ENCODE peak calls at places on chromosome 7, in eight cellular contexts. One of them, this sample, is unnamed.

GRCh38 chr7:98627062-98627790 is 10.1 kb downstream of the NPTX2 start:
- DNase-seq in CD4-positive, alpha-beta T cell: no peak
- DNase-seq in GM06990: no peak
- DNase-seq in psoas muscle: no peak
- DNase-seq in transverse colon: no peak
- DNase-seq in colonic mucosa: no peak
- DNase-seq in left ventricle myocardium inferior: no peak
- DNase-seq in ovary: no peak
- DNase-seq in this sample: no peak

GRCh38 chr7:112052993-112053392 is 153.2 kb downstream of the DOCK4 start:
- DNase-seq in CD4-positive, alpha-beta T cell: no peak
- DNase-seq in GM06990: no peak
- DNase-seq in psoas muscle: no peak
- DNase-seq in transverse colon: no peak
- DNase-seq in colonic mucosa: no peak
- DNase-seq in left ventricle myocardium inferior: no peak
- DNase-seq in ovary: no peak
- DNase-seq in this sample: no peak

GRCh38 chr7:2517004-2517403 is 2.6 kb upstream of the LFNG start:
- DNase-seq in CD4-positive, alpha-beta T cell: no peak
- DNase-seq in GM06990: no peak
- DNase-seq in psoas muscle: no peak
- DNase-seq in transverse colon: no peak
- DNase-seq in colonic mucosa: no peak
- DNase-seq in left ventricle myocardium inferior: no peak
- DNase-seq in ovary: no peak
- DNase-seq in this sample: no peak

GRCh38 chr7:140898794-140899548 is 25.8 kb downstream of the BRAF start:
- DNase-seq in CD4-positive, alpha-beta T cell: no peak
- DNase-seq in GM06990: no peak
- DNase-seq in psoas muscle: no peak
- DNase-seq in transverse colon: no peak
- DNase-seq in colonic mucosa: no peak
- DNase-seq in left ventricle myocardium inferior: no peak
- DNase-seq in ovary: no peak
- DNase-seq in this sample: no peak

GRCh38 chr7:111910656-111911055 is 295.5 kb downstream of the DOCK4 start:
- DNase-seq in CD4-positive, alpha-beta T cell: no peak
- DNase-seq in GM06990: no peak
- DNase-seq in psoas muscle: no peak
- DNase-seq in transverse colon: no peak
- DNase-seq in colonic mucosa: no peak
- DNase-seq in left ventricle myocardium inferior: no peak
- DNase-seq in ovary: no peak
- DNase-seq in this sample: no peak

GRCh38 chr7:7830122-7830878 is 111.9 kb upstream of the RPA3 start:
- DNase-seq in CD4-positive, alpha-beta T cell: no peak
- DNase-seq in GM06990: no peak
- DNase-seq in psoas muscle: no peak
- DNase-seq in transverse colon: no peak
- DNase-seq in colonic mucosa: no peak
- DNase-seq in left ventricle myocardium inferior: no peak
- DNase-seq in ovary: no peak
- DNase-seq in this sample: no peak

GRCh38 chr7:134548877-134549276 is at the start of gene AKR1B15:
- DNase-seq in CD4-positive, alpha-beta T cell: no peak
- DNase-seq in GM06990: peak; percentile 67
- DNase-seq in psoas muscle: peak; percentile 90
- DNase-seq in transverse colon: no peak
- DNase-seq in colonic mucosa: no peak
- DNase-seq in left ventricle myocardium inferior: no peak
- DNase-seq in ovary: no peak
- DNase-seq in this sample: no peak

GRCh38 chr7:43117025-43117424 is 4.6 kb downstream of the HECW1 start:
- DNase-seq in CD4-positive, alpha-beta T cell: no peak
- DNase-seq in GM06990: no peak
- DNase-seq in psoas muscle: no peak
- DNase-seq in transverse colon: no peak
- DNase-seq in colonic mucosa: no peak
- DNase-seq in left ventricle myocardium inferior: no peak
- DNase-seq in ovary: no peak
- DNase-seq in this sample: no peak

GRCh38 chr7:87609946-87610345 is 9.3 kb upstream of the ABCB1 start:
- DNase-seq in CD4-positive, alpha-beta T cell: no peak
- DNase-seq in GM06990: no peak
- DNase-seq in psoas muscle: no peak
- DNase-seq in transverse colon: no peak
- DNase-seq in colonic mucosa: no peak
- DNase-seq in left ventricle myocardium inferior: no peak
- DNase-seq in ovary: no peak
- DNase-seq in this sample: no peak

GRCh38 chr7:148623586-148624282 is 33.2 kb downstream of the C7orf33 start:
- DNase-seq in CD4-positive, alpha-beta T cell: no peak
- DNase-seq in GM06990: no peak
- DNase-seq in psoas muscle: no peak
- DNase-seq in transverse colon: no peak
- DNase-seq in colonic mucosa: no peak
- DNase-seq in left ventricle myocardium inferior: no peak
- DNase-seq in ovary: no peak
- DNase-seq in this sample: no peak

GRCh38 chr7:152663101-152663740 is 12.7 kb downstream of the XRCC2 start:
- DNase-seq in CD4-positive, alpha-beta T cell: no peak
- DNase-seq in GM06990: no peak
- DNase-seq in psoas muscle: no peak
- DNase-seq in transverse colon: no peak
- DNase-seq in colonic mucosa: no peak
- DNase-seq in left ventricle myocardium inferior: no peak
- DNase-seq in ovary: no peak
- DNase-seq in this sample: no peak

GRCh38 chr7:143458263-143458662 is 15.0 kb downstream of the TAS2R60 start:
- DNase-seq in CD4-positive, alpha-beta T cell: no peak
- DNase-seq in GM06990: no peak
- DNase-seq in psoas muscle: no peak
- DNase-seq in transverse colon: no peak
- DNase-seq in colonic mucosa: no peak
- DNase-seq in left ventricle myocardium inferior: no peak
- DNase-seq in ovary: no peak
- DNase-seq in this sample: no peak

GRCh38 chr7:32378991-32379390 is 111.2 kb downstream of the LSM5 start:
- DNase-seq in CD4-positive, alpha-beta T cell: no peak
- DNase-seq in GM06990: no peak
- DNase-seq in psoas muscle: no peak
- DNase-seq in transverse colon: no peak
- DNase-seq in colonic mucosa: no peak
- DNase-seq in left ventricle myocardium inferior: no peak
- DNase-seq in ovary: no peak
- DNase-seq in this sample: no peak

GRCh38 chr7:96320437-96320836 is 1.5 kb downstream of the SLC25A13 start:
- DNase-seq in CD4-positive, alpha-beta T cell: no peak
- DNase-seq in GM06990: peak; percentile 25
- DNase-seq in psoas muscle: no peak
- DNase-seq in transverse colon: no peak
- DNase-seq in colonic mucosa: no peak
- DNase-seq in left ventricle myocardium inferior: no peak
- DNase-seq in ovary: no peak
- DNase-seq in this sample: no peak

GRCh38 chr7:27163776-27164380 is 1.5 kb downstream of the HOXA9 start:
- DNase-seq in CD4-positive, alpha-beta T cell: no peak
- DNase-seq in GM06990: no peak
- DNase-seq in psoas muscle: peak; percentile 46
- DNase-seq in transverse colon: no peak
- DNase-seq in colonic mucosa: no peak
- DNase-seq in left ventricle myocardium inferior: peak; percentile 9
- DNase-seq in ovary: peak; percentile 23
- DNase-seq in this sample: peak; percentile 32
- TF ChIP-seq CTCF in CD4-positive, alpha-beta T cell: no peak
- TF ChIP-seq CTCF in GM06990: no peak
- TF ChIP-seq CTCF in psoas muscle: no peak
- TF ChIP-seq CTCF in transverse colon: no peak
- TF ChIP-seq CTCF in colonic mucosa: no peak
- TF ChIP-seq CTCF in left ventricle myocardium inferior: no peak
- TF ChIP-seq CTCF in ovary: no peak
- TF ChIP-seq CTCF in this sample: no peak

GRCh38 chr7:25774675-25775074 is 377.3 kb upstream of the NFE2L3 start:
- DNase-seq in CD4-positive, alpha-beta T cell: no peak
- DNase-seq in GM06990: no peak
- DNase-seq in psoas muscle: no peak
- DNase-seq in transverse colon: no peak
- DNase-seq in colonic mucosa: no peak
- DNase-seq in left ventricle myocardium inferior: no peak
- DNase-seq in ovary: no peak
- DNase-seq in this sample: no peak

GRCh38 chr7:25772802-25773201 is 379.2 kb upstream of the NFE2L3 start:
- DNase-seq in CD4-positive, alpha-beta T cell: no peak
- DNase-seq in GM06990: no peak
- DNase-seq in psoas muscle: no peak
- DNase-seq in transverse colon: no peak
- DNase-seq in colonic mucosa: no peak
- DNase-seq in left ventricle myocardium inferior: no peak
- DNase-seq in ovary: no peak
- DNase-seq in this sample: no peak

GRCh38 chr7:25770670-25771069 is 381.3 kb upstream of the NFE2L3 start:
- DNase-seq in CD4-positive, alpha-beta T cell: no peak
- DNase-seq in GM06990: no peak
- DNase-seq in psoas muscle: no peak
- DNase-seq in transverse colon: no peak
- DNase-seq in colonic mucosa: no peak
- DNase-seq in left ventricle myocardium inferior: no peak
- DNase-seq in ovary: no peak
- DNase-seq in this sample: no peak

GRCh38 chr7:25770235-25770634 is 381.8 kb upstream of the NFE2L3 start:
- DNase-seq in CD4-positive, alpha-beta T cell: no peak
- DNase-seq in GM06990: no peak
- DNase-seq in psoas muscle: no peak
- DNase-seq in transverse colon: no peak
- DNase-seq in colonic mucosa: no peak
- DNase-seq in left ventricle myocardium inferior: no peak
- DNase-seq in ovary: no peak
- DNase-seq in this sample: no peak

DNA sequence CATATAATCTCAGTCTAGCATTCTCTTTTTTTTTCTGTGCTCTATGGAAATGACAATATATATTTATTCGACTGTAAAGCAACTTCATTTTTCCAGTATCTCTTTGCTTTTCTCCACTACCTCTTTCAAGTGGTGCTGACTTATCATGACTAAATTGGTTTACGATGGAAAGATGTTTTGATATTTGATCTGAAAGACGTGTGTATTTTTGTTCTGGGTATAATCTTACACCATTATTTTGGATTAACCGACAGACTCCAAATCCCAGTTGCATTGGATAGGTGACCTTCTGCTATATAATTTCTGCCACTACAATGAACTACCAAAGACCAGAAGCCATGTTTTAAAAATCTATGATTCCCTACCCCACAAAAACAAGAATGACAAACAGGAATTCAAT is 380.5 kb upstream of the NFE2L3 start:
- DNase-seq in CD4-positive, alpha-beta T cell: no peak
- DNase-seq in GM06990: no peak
- DNase-seq in psoas muscle: no peak
- DNase-seq in transverse colon: no peak
- DNase-seq in colonic mucosa: no peak
- DNase-seq in left ventricle myocardium inferior: no peak
- DNase-seq in ovary: no peak
- DNase-seq in this sample: no peak
- H3K27me3 ChIP-seq in CD4-positive, alpha-beta T cell: peaks cover 7% of the 10 kb centered on the region
- H3K27me3 ChIP-seq in GM06990: no peaks in the 10 kb centered on the region
- H3K27me3 ChIP-seq in psoas muscle: no peaks in the 10 kb centered on the region
- H3K27me3 ChIP-seq in transverse colon: no peaks in the 10 kb centered on the region
- H3K27me3 ChIP-seq in colonic mucosa: no peaks in the 10 kb centered on the region
- H3K27me3 ChIP-seq in left ventricle myocardium inferior: no peaks in the 10 kb centered on the region
- H3K27me3 ChIP-seq in ovary: no peaks in the 10 kb centered on the region
- H3K27me3 ChIP-seq in this sample: no peaks in the 10 kb centered on the region

GRCh38 chr7:116167177-116167576 is 43.2 kb upstream of the TES start:
- DNase-seq in CD4-positive, alpha-beta T cell: no peak
- DNase-seq in GM06990: no peak
- DNase-seq in psoas muscle: no peak
- DNase-seq in transverse colon: no peak
- DNase-seq in colonic mucosa: no peak
- DNase-seq in left ventricle myocardium inferior: no peak
- DNase-seq in ovary: no peak
- DNase-seq in this sample: no peak
- TF ChIP-seq CTCF in CD4-positive, alpha-beta T cell: no peak
- TF ChIP-seq CTCF in GM06990: peak; percentile 34
- TF ChIP-seq CTCF in psoas muscle: no peak
- TF ChIP-seq CTCF in transverse colon: no peak
- TF ChIP-seq CTCF in colonic mucosa: no peak
- TF ChIP-seq CTCF in left ventricle myocardium inferior: no peak
- TF ChIP-seq CTCF in ovary: no peak
- TF ChIP-seq CTCF in this sample: no peak

GRCh38 chr7:24284699-24285506 is 913 bp downstream of the NPY start:
- DNase-seq in CD4-positive, alpha-beta T cell: no peak
- DNase-seq in GM06990: peak; percentile 18
- DNase-seq in psoas muscle: peak; percentile 36
- DNase-seq in transverse colon: no peak
- DNase-seq in colonic mucosa: no peak
- DNase-seq in left ventricle myocardium inferior: no peak
- DNase-seq in ovary: peak; percentile 37
- DNase-seq in this sample: no peak
- H3K27me3 ChIP-seq in CD4-positive, alpha-beta T cell: peaks cover 68% of the 10 kb centered on the region
- H3K27me3 ChIP-seq in GM06990: peaks cover 3% of the 10 kb centered on the region
- H3K27me3 ChIP-seq in psoas muscle: peaks cover 57% of the 10 kb centered on the region
- H3K27me3 ChIP-seq in transverse colon: peaks cover 91% of the 10 kb centered on the region
- H3K27me3 ChIP-seq in colonic mucosa: peaks cover 26% of the 10 kb centered on the region
- H3K27me3 ChIP-seq in left ventricle myocardium inferior: peaks cover 99% of the 10 kb centered on the region
- H3K27me3 ChIP-seq in ovary: no peaks in the 10 kb centered on the region
- H3K27me3 ChIP-seq in this sample: peaks cover 94% of the 10 kb centered on the region

GRCh38 chr7:103063895-103064294 is 10.7 kb downstream of the FBXL13 start:
- DNase-seq in CD4-positive, alpha-beta T cell: no peak
- DNase-seq in GM06990: no peak
- DNase-seq in psoas muscle: no peak
- DNase-seq in transverse colon: no peak
- DNase-seq in colonic mucosa: no peak
- DNase-seq in left ventricle myocardium inferior: no peak
- DNase-seq in ovary: no peak
- DNase-seq in this sample: no peak
- TF ChIP-seq CTCF in CD4-positive, alpha-beta T cell: no peak
- TF ChIP-seq CTCF in GM06990: no peak
- TF ChIP-seq CTCF in psoas muscle: no peak
- TF ChIP-seq CTCF in transverse colon: no peak
- TF ChIP-seq CTCF in colonic mucosa: no peak
- TF ChIP-seq CTCF in left ventricle myocardium inferior: no peak
- TF ChIP-seq CTCF in ovary: no peak
- TF ChIP-seq CTCF in this sample: no peak

GRCh38 chr7:157021893-157022680 is 11.6 kb upstream of the MNX1 start:
- DNase-seq in CD4-positive, alpha-beta T cell: no peak
- DNase-seq in GM06990: no peak
- DNase-seq in psoas muscle: no peak
- DNase-seq in transverse colon: no peak
- DNase-seq in colonic mucosa: no peak
- DNase-seq in left ventricle myocardium inferior: no peak
- DNase-seq in ovary: no peak
- DNase-seq in this sample: no peak
- H3K27me3 ChIP-seq in CD4-positive, alpha-beta T cell: peaks cover 88% of the 10 kb centered on the region
- H3K27me3 ChIP-seq in GM06990: peaks cover 4% of the 10 kb centered on the region
- H3K27me3 ChIP-seq in psoas muscle: peaks cover 93% of the 10 kb centered on the region
- H3K27me3 ChIP-seq in transverse colon: peaks cover 100% of the 10 kb centered on the region
- H3K27me3 ChIP-seq in colonic mucosa: peaks cover 92% of the 10 kb centered on the region
- H3K27me3 ChIP-seq in left ventricle myocardium inferior: peaks cover 100% of the 10 kb centered on the region
- H3K27me3 ChIP-seq in ovary: no peaks in the 10 kb centered on the region
- H3K27me3 ChIP-seq in this sample: peaks cover 90% of the 10 kb centered on the region

This sample was measured in left lung.